ENCODE peak calls at places on chromosomes 5 and 9, in four cellular contexts. One of them, this sample, is unnamed.

GRCh38 chr5:138990986-138991645 is 116.0 kb upstream of the LRRTM2 start:
- DNase-seq in prostate gland: no peak
- DNase-seq in HCT116: no peak
- DNase-seq in GM23338: no peak
- DNase-seq in this sample: peak

GRCh38 chr9:125894566-125894965 is 147.4 kb downstream of the PBX3 start:
- DNase-seq in prostate gland: no peak
- DNase-seq in HCT116: no peak
- DNase-seq in GM23338: no peak
- DNase-seq in this sample: no peak

GRCh38 chr5:33271606-33272005 is 169.2 kb upstream of the TARS1 start:
- DNase-seq in prostate gland: no peak
- DNase-seq in HCT116: no peak
- DNase-seq in GM23338: no peak
- DNase-seq in this sample: no peak

GRCh38 chr9:33695856-33696255 is 99.5 kb upstream of the PRSS3 start:
- DNase-seq in prostate gland: no peak
- DNase-seq in HCT116: no peak
- DNase-seq in GM23338: no peak
- DNase-seq in this sample: no peak

GRCh38 chr5:163565931-163566608 is 60.7 kb downstream of the MAT2B start:
- DNase-seq in prostate gland: peak
- DNase-seq in HCT116: no peak
- DNase-seq in GM23338: peak
- DNase-seq in this sample: no peak

GRCh38 chr5:95564450-95564849 is 9.5 kb downstream of the ARSK start:
- DNase-seq in prostate gland: no peak
- DNase-seq in HCT116: no peak
- DNase-seq in GM23338: no peak
- DNase-seq in this sample: no peak

GRCh38 chr5:32390819-32391591 is 53.5 kb downstream of the ZFR start:
- DNase-seq in prostate gland: no peak
- DNase-seq in HCT116: peak
- DNase-seq in GM23338: no peak
- DNase-seq in this sample: no peak

GRCh38 chr9:136853596-136854112 is 1.5 kb downstream of the MAMDC4 start:
- DNase-seq in prostate gland: no peak
- DNase-seq in HCT116: no peak
- DNase-seq in GM23338: no peak
- DNase-seq in this sample: no peak

GRCh38 chr5:160188151-160188967 is 40.9 kb upstream of the FABP6 start:
- DNase-seq in prostate gland: peak
- DNase-seq in HCT116: no peak
- DNase-seq in GM23338: peak
- DNase-seq in this sample: no peak

GRCh38 chr9:9998491-9999287 is 614.1 kb downstream of the PTPRD start:
- DNase-seq in prostate gland: no peak
- DNase-seq in HCT116: no peak
- DNase-seq in GM23338: peak
- DNase-seq in this sample: no peak

GRCh38 chr9:121736964-121737462 is 85.6 kb downstream of the DAB2IP start:
- DNase-seq in prostate gland: no peak
- DNase-seq in HCT116: no peak
- DNase-seq in GM23338: peak
- DNase-seq in this sample: no peak

GRCh38 chr5:80754900-80755299 is 100.1 kb upstream of the DHFR start:
- DNase-seq in prostate gland: no peak
- DNase-seq in HCT116: no peak
- DNase-seq in GM23338: no peak
- DNase-seq in this sample: no peak

GRCh38 chr5:174455301-174455700 is 269.1 kb upstream of the MSX2 start:
- DNase-seq in prostate gland: no peak
- DNase-seq in HCT116: no peak
- DNase-seq in GM23338: no peak
- DNase-seq in this sample: no peak

GRCh38 chr5:151122828-151123227 is 34.8 kb downstream of the ANXA6 start:
- DNase-seq in prostate gland: no peak
- DNase-seq in HCT116: no peak
- DNase-seq in GM23338: no peak
- DNase-seq in this sample: no peak

GRCh38 chr5:151125421-151125820 is 32.2 kb downstream of the ANXA6 start:
- DNase-seq in prostate gland: no peak
- DNase-seq in HCT116: no peak
- DNase-seq in GM23338: no peak
- DNase-seq in this sample: no peak

GRCh38 chr5:151126199-151126645 is 31.4 kb downstream of the ANXA6 start:
- DNase-seq in prostate gland: peak
- DNase-seq in HCT116: peak
- DNase-seq in GM23338: peak
- DNase-seq in this sample: no peak

GRCh38 chr5:151121652-151122051 is 35.9 kb downstream of the ANXA6 start:
- DNase-seq in prostate gland: no peak
- DNase-seq in HCT116: no peak
- DNase-seq in GM23338: no peak
- DNase-seq in this sample: no peak

GRCh38 chr5:151123897-151124751 is 33.5 kb downstream of the ANXA6 start:
- DNase-seq in prostate gland: peak
- DNase-seq in HCT116: no peak
- DNase-seq in GM23338: no peak
- DNase-seq in this sample: no peak
- TF ChIP-seq POLR2AphosphoS5 in prostate gland: peak
- TF ChIP-seq POLR2AphosphoS5 in HCT116: no peak
- TF ChIP-seq POLR2AphosphoS5 in GM23338: no peak
- TF ChIP-seq POLR2AphosphoS5 in this sample: no peak

DNA sequence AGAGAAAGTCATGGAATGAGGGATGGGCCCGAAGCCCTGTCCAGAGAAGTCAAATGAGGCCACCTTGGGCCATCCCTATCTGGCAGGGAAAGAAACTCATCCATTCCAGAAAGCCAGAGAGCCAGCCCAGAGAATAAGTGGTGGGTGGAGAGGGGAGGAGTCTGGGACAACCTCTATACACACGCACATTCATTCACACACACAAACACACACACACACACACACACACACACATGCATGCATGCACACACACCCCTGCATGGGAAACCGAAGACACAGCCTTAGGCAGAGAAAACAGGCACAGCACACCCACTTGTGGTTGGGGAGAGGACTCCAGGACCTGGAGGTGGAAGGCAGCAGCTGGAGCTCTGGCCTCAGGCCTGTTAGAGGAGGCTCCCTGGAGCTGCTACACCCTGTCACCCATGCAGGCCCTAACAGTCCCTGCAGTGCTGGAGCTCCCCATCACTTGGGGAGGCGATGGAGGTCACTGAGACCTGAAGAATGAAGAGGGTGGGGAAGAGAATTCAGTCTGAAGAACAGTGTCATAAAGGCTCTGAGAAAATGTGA is 38.0 kb downstream of the TGFBI start:
- DNase-seq in prostate gland: no peak
- DNase-seq in HCT116: no peak
- DNase-seq in GM23338: peak
- DNase-seq in this sample: no peak
- TF ChIP-seq POLR2AphosphoS5 in prostate gland: no peak
- TF ChIP-seq POLR2AphosphoS5 in HCT116: no peak
- TF ChIP-seq POLR2AphosphoS5 in GM23338: no peak
- TF ChIP-seq POLR2AphosphoS5 in this sample: no peak

GRCh38 chr9:130185494-130186005 is 13.3 kb downstream of the NCS1 start:
- DNase-seq in prostate gland: no peak
- DNase-seq in HCT116: no peak
- DNase-seq in GM23338: no peak
- DNase-seq in this sample: no peak
- TF ChIP-seq POLR2AphosphoS5 in prostate gland: no peak
- TF ChIP-seq POLR2AphosphoS5 in HCT116: no peak
- TF ChIP-seq POLR2AphosphoS5 in GM23338: no peak
- TF ChIP-seq POLR2AphosphoS5 in this sample: no peak

GRCh38 chr5:73422164-73422563 is 26.4 kb downstream of the FOXD1 start:
- DNase-seq in prostate gland: no peak
- DNase-seq in HCT116: no peak
- DNase-seq in GM23338: peak
- DNase-seq in this sample: no peak
- TF ChIP-seq POLR2AphosphoS5 in prostate gland: no peak
- TF ChIP-seq POLR2AphosphoS5 in HCT116: no peak
- TF ChIP-seq POLR2AphosphoS5 in GM23338: no peak
- TF ChIP-seq POLR2AphosphoS5 in this sample: no peak

DNA sequence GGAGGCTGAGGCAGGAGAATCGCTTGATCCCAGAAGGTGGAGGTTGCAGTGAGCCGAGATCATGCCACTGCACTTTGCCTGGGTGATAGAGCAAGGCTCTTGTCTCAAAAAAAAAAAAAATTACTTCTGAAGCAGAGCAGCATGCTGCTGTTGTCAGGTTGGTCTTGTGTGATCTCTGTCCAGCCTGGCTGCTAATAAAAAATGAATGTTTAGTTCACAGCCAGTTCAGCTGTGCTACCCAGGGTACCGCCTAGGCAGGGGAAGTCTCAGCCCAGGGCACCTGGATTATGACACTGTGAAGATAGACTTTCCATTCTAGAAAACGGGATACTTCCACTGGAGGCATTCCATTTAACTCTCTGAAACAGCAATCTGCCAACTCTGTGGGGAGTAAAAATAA is 23.5 kb upstream of the ABCA1 start:
- DNase-seq in prostate gland: no peak
- DNase-seq in HCT116: no peak
- DNase-seq in GM23338: no peak
- DNase-seq in this sample: no peak
- TF ChIP-seq POLR2AphosphoS5 in prostate gland: no peak
- TF ChIP-seq POLR2AphosphoS5 in HCT116: no peak
- TF ChIP-seq POLR2AphosphoS5 in GM23338: no peak
- TF ChIP-seq POLR2AphosphoS5 in this sample: no peak

GRCh38 chr9:127143920-127144465 is 21.6 kb upstream of the ANGPTL2 start:
- DNase-seq in prostate gland: no peak
- DNase-seq in HCT116: no peak
- DNase-seq in GM23338: no peak
- DNase-seq in this sample: peak

GRCh38 chr9:127148014-127148413 is 25.6 kb upstream of the ANGPTL2 start:
- DNase-seq in prostate gland: no peak
- DNase-seq in HCT116: no peak
- DNase-seq in GM23338: no peak
- DNase-seq in this sample: peak

GRCh38 chr9:127142291-127142690 is 19.9 kb upstream of the ANGPTL2 start:
- DNase-seq in prostate gland: no peak
- DNase-seq in HCT116: no peak
- DNase-seq in GM23338: peak
- DNase-seq in this sample: peak

GRCh38 chr9:127142931-127143464 is 20.6 kb upstream of the ANGPTL2 start:
- DNase-seq in prostate gland: no peak
- DNase-seq in HCT116: no peak
- DNase-seq in GM23338: no peak
- DNase-seq in this sample: peak

DNA sequence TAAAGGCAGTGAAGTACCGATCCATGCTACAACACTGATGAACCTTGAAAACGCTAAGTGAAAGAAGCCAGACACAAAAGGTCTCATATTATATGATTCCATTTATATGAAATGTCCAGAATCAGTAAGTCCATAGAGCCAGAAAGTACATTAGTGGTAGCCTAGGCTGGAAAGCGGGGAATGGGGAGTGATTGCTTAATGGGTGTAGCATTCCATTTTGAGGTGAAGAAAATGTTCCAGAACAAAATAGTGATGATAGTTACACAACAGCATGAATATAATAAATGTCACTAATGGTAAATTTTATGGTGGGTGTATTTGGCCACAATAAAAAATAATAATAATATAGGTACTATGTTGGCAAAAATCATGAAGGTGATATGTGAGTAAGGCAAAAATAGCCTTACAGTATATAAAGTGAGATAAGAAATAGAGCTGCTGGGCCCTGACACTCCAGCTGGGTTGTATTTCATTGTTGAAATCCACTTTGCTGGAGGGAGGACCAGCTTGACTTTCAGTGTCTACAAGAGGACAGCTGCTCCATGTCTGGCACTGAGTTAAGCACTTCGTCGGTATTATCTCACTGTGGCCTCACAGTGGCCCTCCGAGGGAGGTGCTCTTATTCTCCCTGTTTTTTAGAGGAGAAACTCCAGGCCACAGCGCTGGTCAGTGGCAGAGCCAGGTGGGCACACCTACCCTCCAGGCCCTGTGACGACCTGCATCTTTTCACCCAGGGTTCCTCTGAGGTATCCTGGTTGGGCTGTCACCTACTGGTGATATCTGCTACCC is 22.4 kb upstream of the ANGPTL2 start:
- DNase-seq in prostate gland: no peak
- DNase-seq in HCT116: no peak
- DNase-seq in GM23338: no peak
- DNase-seq in this sample: peak
- TF ChIP-seq POLR2AphosphoS5 in prostate gland: no peak
- TF ChIP-seq POLR2AphosphoS5 in HCT116: no peak
- TF ChIP-seq POLR2AphosphoS5 in GM23338: no peak
- TF ChIP-seq POLR2AphosphoS5 in this sample: peak

GRCh38 chr9:113620377-113621161 is 157.0 kb downstream of the RGS3 start:
- DNase-seq in prostate gland: peak
- DNase-seq in HCT116: peak
- DNase-seq in GM23338: peak
- DNase-seq in this sample: no peak
- TF ChIP-seq POLR2AphosphoS5 in prostate gland: peak
- TF ChIP-seq POLR2AphosphoS5 in HCT116: peak
- TF ChIP-seq POLR2AphosphoS5 in GM23338: no peak
- TF ChIP-seq POLR2AphosphoS5 in this sample: peak

GRCh38 chr5:107436276-107436675 is 234.5 kb downstream of the EFNA5 start:
- DNase-seq in prostate gland: no peak
- DNase-seq in HCT116: no peak
- DNase-seq in GM23338: no peak
- DNase-seq in this sample: no peak
- TF ChIP-seq POLR2AphosphoS5 in prostate gland: no peak
- TF ChIP-seq POLR2AphosphoS5 in HCT116: no peak
- TF ChIP-seq POLR2AphosphoS5 in GM23338: no peak
- TF ChIP-seq POLR2AphosphoS5 in this sample: no peak